ENCODE peak calls at places on chromosomes 2 and 18, in seven cellular contexts. D is astrocyte; Y is HCT116; P is thoracic aorta; G is GM23248; Z is neural progenitor cell; K is CD8-positive, alpha-beta T cell. V is an unnamed sample.
A peak's percentile ranks its signal among the peaks of the same experiment; 100 is the strongest.

GRCh38 chr2:99158599-99158998 is 3.8 kb downstream of the LIPT1 start:
- DNase-seq in G (no peak), Y (no peak), K (no peak), D (no peak), P (no peak), Z (no peak), V (no peak)

GRCh38 chr18:13613591-13614317 is 112.6 kb downstream of the FAM210A start:
- DNase-seq in Y (no peak), Z (no peak), P (no peak), D (no peak), K (no peak), G (no peak), V (no peak)

GRCh38 chr2:26182441-26182840 is 9.6 kb downstream of the GAREM2 start:
- DNase-seq in P (no peak), Z (no peak), D (no peak), G (no peak), K (no peak), Y (no peak), V (no peak)

GRCh38 chr2:217223222-217223930 is 363.5 kb upstream of the TNP1 start:
- DNase-seq in Y (no peak), P (peak; percentile 28), G (peak; percentile 86), D (peak; percentile 98), Z (no peak), K (no peak), V (no peak)

GRCh38 chr2:227614246-227614645 is 394 bp downstream of the SCYGR3 start:
- DNase-seq in D (no peak), G (no peak), Z (no peak), P (no peak), Y (no peak), K (no peak), V (no peak)

GRCh38 chr2:181123798-181124217 is 143.4 kb downstream of the UBE2E3 start:
- DNase-seq in P (no peak), Y (no peak), K (peak; percentile 46), G (no peak), Z (no peak), D (peak; percentile 28), V (no peak)

GRCh38 chr2:240142256-240142775 is 1.9 kb upstream of the OTOS start:
- DNase-seq in Y (no peak), P (no peak), G (no peak), Z (no peak), K (no peak), D (no peak), V (no peak)

GRCh38 chr18:74546751-74547530 is 12.6 kb downstream of the CNDP1 start:
- DNase-seq in P (no peak), D (peak; percentile 4), G (peak; percentile 88), Y (no peak), Z (no peak), K (no peak), V (no peak)

GRCh38 chr2:220159738-220160137 is 532.3 kb downstream of the SLC4A3 start:
- DNase-seq in Y (no peak), K (no peak), G (no peak), P (no peak), D (no peak), Z (no peak), V (no peak)

GRCh38 chr2:128310094-128310716 is 8.5 kb downstream of the HS6ST1 start:
- DNase-seq in Z (no peak), Y (no peak), D (no peak), K (no peak), G (no peak), P (no peak), V (no peak)

GRCh38 chr2:11187083-11187619 is 31.9 kb downstream of the SLC66A3 start:
- DNase-seq in D (peak; percentile 79), Y (peak; percentile 36), P (no peak), G (peak; percentile 89), Z (no peak), K (no peak), V (no peak)

GRCh38 chr2:10497797-10498251 is 49.7 kb upstream of the ODC1 start:
- DNase-seq in Y (peak; percentile 49), D (peak; percentile 79), P (no peak), G (peak; percentile 98), K (peak; percentile 41), Z (no peak), V (peak; percentile 47)

GRCh38 chr2:209463226-209463625 is 39.4 kb downstream of the MAP2 start:
- DNase-seq in P (no peak), D (no peak), Y (no peak), G (no peak), Z (no peak), K (no peak), V (no peak)

GRCh38 chr2:164725542-164725941 is 104.3 kb upstream of the GRB14 start:
- DNase-seq in K (no peak), Y (no peak), Z (no peak), D (no peak), G (no peak), P (no peak), V (no peak)

GRCh38 chr18:60064271-60064670 is 164.5 kb downstream of the PMAIP1 start:
- DNase-seq in G (peak; percentile 53), D (peak; percentile 15), Z (no peak), Y (no peak), K (no peak), P (no peak), V (no peak)

GRCh38 chr2:181231886-181232644 is 225.1 kb upstream of the ITGA4 start:
- DNase-seq in Y (no peak), G (peak; percentile 13), D (peak; percentile 22), Z (no peak), K (no peak), P (no peak), V (no peak)

GRCh38 chr2:120722603-120723421 is 12.9 kb upstream of the GLI2 start:
- DNase-seq in D (peak; percentile 89), K (no peak), P (no peak), G (peak; percentile 75), Y (no peak), Z (peak; percentile 60), V (no peak)

GRCh38 chr2:11656671-11657101 is 13.3 kb downstream of the NTSR2 start:
- DNase-seq in G (no peak), Z (no peak), K (no peak), D (no peak), Y (no peak), P (no peak), V (no peak)

GRCh38 chr2:207762146-207762545 is 7.6 kb downstream of the FZD5 start:
- DNase-seq in Y (no peak), P (no peak), G (peak; percentile 32), D (peak; percentile 47), Z (no peak), K (no peak), V (no peak)

GRCh38 chr2:217940261-217941220 is 62.3 kb downstream of the TNS1 start:
- DNase-seq in Z (no peak), P (no peak), K (no peak), G (no peak), Y (no peak), D (no peak), V (no peak)

GRCh38 chr2:49240608-49241007 is 86.3 kb upstream of the FSHR start:
- DNase-seq in P (no peak), Y (no peak), Z (peak; percentile 8), D (peak; percentile 16), G (no peak), K (no peak), V (no peak)

GRCh38 chr2:59080465-59081181 is 839.5 kb upstream of the FANCL start:
- DNase-seq in P (no peak), Z (no peak), K (no peak), D (no peak), G (no peak), Y (no peak), V (no peak)

GRCh38 chr2:74945783-74946165 is 12.7 kb upstream of the POLE4 start:
- DNase-seq in Y (no peak), K (no peak), G (no peak), P (no peak), D (peak; percentile 92), Z (no peak), V (no peak)

GRCh38 chr2:6930913-6931312 is 13.7 kb downstream of the RNF144A start:
- DNase-seq in K (no peak), Z (no peak), Y (no peak), D (no peak), G (no peak), P (no peak), V (no peak)

GRCh38 chr2:73324126-73324525 is 30.8 kb upstream of the EGR4 start:
- DNase-seq in G (no peak), Z (no peak), D (no peak), Y (no peak), P (no peak), K (no peak), V (no peak)

GRCh38 chr18:56575819-56576663 is 62.4 kb downstream of the TXNL1 start:
- DNase-seq in K (no peak), G (peak; percentile 77), Y (peak; percentile 43), P (no peak), Z (peak; percentile 71), D (peak; percentile 28), V (peak; percentile 43)
- H3K4me3 ChIP-seq in K (no peak overlapping the region), G (no peak overlapping the region), Y (no peak overlapping the region), P (no peak overlapping the region), Z (no peak overlapping the region), D (no peak overlapping the region), V (no peak overlapping the region)

GRCh38 chr2:45191096-45191863 is 182.0 kb upstream of the SIX2 start:
- DNase-seq in P (no peak), D (peak; percentile 27), Z (no peak), G (no peak), K (no peak), Y (no peak), V (no peak)

GRCh38 chr2:45190481-45190880 is 181.2 kb upstream of the SIX2 start:
- DNase-seq in Y (no peak), K (no peak), G (peak; percentile 78), D (peak; percentile 48), Z (no peak), P (no peak), V (no peak)

GRCh38 chr2:45192481-45192880 is 183.2 kb upstream of the SIX2 start:
- DNase-seq in G (no peak), Z (no peak), K (no peak), P (no peak), Y (no peak), D (no peak), V (no peak)

GRCh38 chr2:45192991-45193390 is 183.7 kb upstream of the SIX2 start:
- DNase-seq in K (no peak), P (no peak), Y (no peak), D (no peak), G (no peak), Z (no peak), V (no peak)

GRCh38 chr2:45191972-45192371 is 182.7 kb upstream of the SIX2 start:
- DNase-seq in G (no peak), P (no peak), Z (no peak), D (peak; percentile 29), Y (no peak), K (no peak), V (no peak)
- H3K4me1 ChIP-seq in G (no peaks in the 10 kb centered on the region), P (no peaks in the 10 kb centered on the region), Z (no peaks in the 10 kb centered on the region), D (peaks cover 6% of the 10 kb centered on the region), Y (no peaks in the 10 kb centered on the region), K (no peaks in the 10 kb centered on the region), V (no peaks in the 10 kb centered on the region)

GRCh38 chr2:39007875-39008504 is 112.9 kb downstream of the SOS1 start:
- DNase-seq in Z (no peak), D (no peak), P (no peak), K (no peak), Y (no peak), G (no peak), V (no peak)
- H3K36me3 ChIP-seq in Z (peaks cover 25% of the 10 kb centered on the region), D (peaks cover 21% of the 10 kb centered on the region), P (peaks cover 29% of the 10 kb centered on the region), K (peaks cover 10% of the 10 kb centered on the region), Y (peaks cover 15% of the 10 kb centered on the region), G (peaks cover 40% of the 10 kb centered on the region), V (peaks cover 14% of the 10 kb centered on the region)

DNA sequence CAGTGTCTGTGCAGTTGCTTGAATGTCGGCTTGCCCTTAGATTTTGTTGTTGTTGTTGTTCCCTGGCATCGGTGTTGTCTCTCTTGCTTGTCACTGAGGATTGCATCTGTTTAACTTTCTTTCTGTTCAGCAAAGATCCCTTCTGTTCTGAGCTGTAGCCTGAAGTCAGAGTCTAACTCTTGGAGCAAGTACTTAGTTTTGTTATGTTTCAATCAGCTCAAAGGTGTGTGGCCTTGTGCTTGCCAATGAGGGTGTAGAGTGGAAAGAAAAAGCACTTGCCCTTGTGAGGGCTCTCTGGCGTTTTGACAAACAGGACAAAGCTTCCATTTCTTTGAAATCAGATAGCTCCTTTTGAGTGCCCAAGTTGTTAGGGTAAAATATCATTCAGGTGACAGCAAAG is 757.1 kb upstream of the CDH7 start:
- DNase-seq in Z (no peak), Y (no peak), K (no peak), G (no peak), D (no peak), P (no peak), V (no peak)
- H3K4me3 ChIP-seq in Z (no peak overlapping the region), Y (no peak overlapping the region), K (no peak overlapping the region), G (no peak overlapping the region), D (no peak overlapping the region), P (no peak overlapping the region), V (no peak overlapping the region)

V was measured in HAP-1.